ENCODE peak calls at places on chromosomes 16 and 17, in eight cellular contexts. One of them, this sample, is unnamed.

GRCh38 chr16:8581923-8582580 is 8.3 kb downstream of the TMEM114 start:
- DNase-seq in iris pigment epithelial cell: peak
- DNase-seq in cardiac septum: no peak
- DNase-seq in AG09319: no peak
- DNase-seq in 8988T: no peak
- DNase-seq in vagina: no peak
- DNase-seq in tibial nerve: peak
- DNase-seq in endothelial cell: no peak
- DNase-seq in this sample: no peak

GRCh38 chr17:67633751-67634191 is 84.0 kb upstream of the NOL11 start:
- DNase-seq in iris pigment epithelial cell: no peak
- DNase-seq in cardiac septum: peak
- DNase-seq in AG09319: no peak
- DNase-seq in 8988T: no peak
- DNase-seq in vagina: no peak
- DNase-seq in tibial nerve: no peak
- DNase-seq in endothelial cell: no peak
- DNase-seq in this sample: no peak

GRCh38 chr17:56982312-56982711 is 4.4 kb downstream of the SCPEP1 start:
- DNase-seq in iris pigment epithelial cell: no peak
- DNase-seq in cardiac septum: no peak
- DNase-seq in AG09319: no peak
- DNase-seq in 8988T: no peak
- DNase-seq in vagina: no peak
- DNase-seq in tibial nerve: no peak
- DNase-seq in endothelial cell: no peak
- DNase-seq in this sample: no peak

GRCh38 chr17:3032258-3033247 is 30.9 kb downstream of the OR1D5 start:
- DNase-seq in iris pigment epithelial cell: no peak
- DNase-seq in cardiac septum: no peak
- DNase-seq in AG09319: no peak
- DNase-seq in 8988T: no peak
- DNase-seq in vagina: no peak
- DNase-seq in tibial nerve: no peak
- DNase-seq in endothelial cell: no peak
- DNase-seq in this sample: no peak

GRCh38 chr17:7098802-7099459 is 15.7 kb downstream of the ASGR2 start:
- DNase-seq in iris pigment epithelial cell: no peak
- DNase-seq in cardiac septum: peak
- DNase-seq in AG09319: no peak
- DNase-seq in 8988T: no peak
- DNase-seq in vagina: no peak
- DNase-seq in tibial nerve: no peak
- DNase-seq in endothelial cell: no peak
- DNase-seq in this sample: no peak

GRCh38 chr16:72394526-72394925 is 222.6 kb upstream of the PMFBP1 start:
- DNase-seq in iris pigment epithelial cell: no peak
- DNase-seq in cardiac septum: no peak
- DNase-seq in AG09319: no peak
- DNase-seq in 8988T: no peak
- DNase-seq in vagina: no peak
- DNase-seq in tibial nerve: no peak
- DNase-seq in endothelial cell: no peak
- DNase-seq in this sample: no peak

GRCh38 chr16:75236232-75236631 is 15.2 kb downstream of the BCAR1 start:
- DNase-seq in iris pigment epithelial cell: no peak
- DNase-seq in cardiac septum: no peak
- DNase-seq in AG09319: no peak
- DNase-seq in 8988T: peak
- DNase-seq in vagina: no peak
- DNase-seq in tibial nerve: no peak
- DNase-seq in endothelial cell: no peak
- DNase-seq in this sample: no peak

GRCh38 chr16:84407588-84408313 is 39.4 kb downstream of the ATP2C2 start:
- DNase-seq in iris pigment epithelial cell: no peak
- DNase-seq in cardiac septum: peak
- DNase-seq in AG09319: no peak
- DNase-seq in 8988T: no peak
- DNase-seq in vagina: no peak
- DNase-seq in tibial nerve: no peak
- DNase-seq in endothelial cell: no peak
- DNase-seq in this sample: no peak

GRCh38 chr17:930258-930657 is 49.3 kb downstream of the NXN start:
- DNase-seq in iris pigment epithelial cell: no peak
- DNase-seq in cardiac septum: no peak
- DNase-seq in AG09319: no peak
- DNase-seq in 8988T: no peak
- DNase-seq in vagina: no peak
- DNase-seq in tibial nerve: no peak
- DNase-seq in endothelial cell: no peak
- DNase-seq in this sample: no peak

GRCh38 chr16:57276596-57276995 is 7.9 kb downstream of the PLLP start:
- DNase-seq in iris pigment epithelial cell: no peak
- DNase-seq in cardiac septum: no peak
- DNase-seq in AG09319: no peak
- DNase-seq in 8988T: no peak
- DNase-seq in vagina: no peak
- DNase-seq in tibial nerve: no peak
- DNase-seq in endothelial cell: no peak
- DNase-seq in this sample: no peak

GRCh38 chr16:19432429-19432828 is 14.7 kb downstream of the TMC5 start:
- DNase-seq in iris pigment epithelial cell: no peak
- DNase-seq in cardiac septum: no peak
- DNase-seq in AG09319: no peak
- DNase-seq in 8988T: no peak
- DNase-seq in vagina: no peak
- DNase-seq in tibial nerve: no peak
- DNase-seq in endothelial cell: peak
- DNase-seq in this sample: no peak

GRCh38 chr17:73138541-73139138 is 26.2 kb upstream of the SSTR2 start:
- DNase-seq in iris pigment epithelial cell: no peak
- DNase-seq in cardiac septum: peak
- DNase-seq in AG09319: no peak
- DNase-seq in 8988T: no peak
- DNase-seq in vagina: no peak
- DNase-seq in tibial nerve: no peak
- DNase-seq in endothelial cell: no peak
- DNase-seq in this sample: no peak